ENCODE peak calls at places on chromosomes 13 and 19, in nine cellular contexts. T is astrocyte; D is AG04450; J is activated CD8-positive, alpha-beta T cell treated with anti-CD3 and anti-CD28 coated beads, Interleukin-2, amount 10 ng/mL, durations not matched to agents 7 days and 5 days; V is GM19239; F is stimulated activated CD4-positive, alpha-beta T cell treated with anti-CD3 and anti-CD28 coated beads, Interleukin-1b, Interleukin-23, amount 100 ng/mL, for 1 hour; U is anterior cingulate cortex; L is progenitor cell of endocrine pancreas; S is fibroblast of the conjunctiva. E is an unnamed sample.

GRCh38 chr19:31181535-31181934 is 167.7 kb downstream of the TSHZ3 start:
- DNase-seq in D (no peak), T (no peak), S (no peak), J (no peak), U (no peak), L (no peak), V (no peak), F (no peak), E (no peak)

GRCh38 chr19:51079486-51080110 is 3.1 kb downstream of the KLK14 start:
- DNase-seq in F (no peak), J (no peak), U (no peak), V (no peak), L (no peak), D (no peak), S (no peak), T (no peak), E (no peak)

GRCh38 chr19:6273701-6274601 is 5.8 kb downstream of the MLLT1 start:
- DNase-seq in V (no peak), L (no peak), J (no peak), D (no peak), F (no peak), S (peak; percentile 68), T (peak; percentile 88), U (no peak), E (peak; percentile 97)

GRCh38 chr19:48390188-48391099 is 907 bp downstream of the KDELR1 start:
- DNase-seq in F (peak; percentile 46), S (no peak), D (no peak), U (no peak), T (peak; percentile 47), L (peak; percentile 51), J (peak; percentile 76), V (peak; percentile 52), E (peak; percentile 70)

GRCh38 chr19:30160426-30160825 is 211.8 kb upstream of the ZNF536 start:
- DNase-seq in F (no peak), J (no peak), T (no peak), V (no peak), S (no peak), L (no peak), D (no peak), U (no peak), E (no peak)

GRCh38 chr13:110250258-110250891 is 56.6 kb downstream of the COL4A1 start:
- DNase-seq in F (no peak), T (peak; percentile 71), U (no peak), L (no peak), V (no peak), S (no peak), J (no peak), D (no peak), E (peak; percentile 91)

GRCh38 chr13:46202188-46202795 is 9.4 kb upstream of the LRRC63 start:
- DNase-seq in S (no peak), D (no peak), F (no peak), J (peak; percentile 40), V (no peak), U (no peak), L (no peak), T (no peak), E (no peak)

GRCh38 chr19:17873661-17874422 is 2.1 kb downstream of the SLC5A5 start:
- DNase-seq in F (peak; percentile 58), S (no peak), V (peak; percentile 68), U (no peak), L (no peak), D (no peak), J (peak; percentile 79), T (no peak), E (peak; percentile 43)

GRCh38 chr13:29859971-29860370 is 9.6 kb upstream of the UBL3 start:
- DNase-seq in U (no peak), D (no peak), F (no peak), V (no peak), L (no peak), T (peak; percentile 58), J (no peak), S (no peak), E (peak; percentile 90)

GRCh38 chr13:100128373-100128772 is 39.5 kb downstream of the PCCA start:
- DNase-seq in U (no peak), L (no peak), V (no peak), T (peak; percentile 93), D (peak; percentile 60), F (no peak), S (no peak), J (no peak), E (peak; percentile 43)